ENCODE peak calls at places on chromosome 1, in nine cellular contexts. D is HL-60; C is IMR-90; E is AG10803; B is RWPE1; T is CD8-positive, alpha-beta T cell; Y is omental fat pad; L is glutamatergic neuron; A is cardiac muscle cell. H is an unnamed sample.

GRCh38 chr1:41333146-41333784 is 28.0 kb upstream of the FOXO6 start:
- DNase-seq in D (no peak), C (peak; percentile 68), E (peak; percentile 16), B (no peak), T (no peak), Y (no peak), L (no peak), A (no peak), H (no peak)

GRCh38 chr1:30189818-30190480 is 533.4 kb downstream of the MATN1 start:
- DNase-seq in D (no peak), C (no peak), E (no peak), B (no peak), T (no peak), Y (no peak), L (no peak), A (no peak), H (no peak)

GRCh38 chr1:92851729-92852128 is 19.9 kb downstream of the RPL5 start:
- DNase-seq in D (no peak), C (no peak), E (no peak), B (no peak), T (no peak), Y (no peak), L (no peak), A (no peak), H (no peak)

GRCh38 chr1:105632342-105633196 is 1423.9 kb upstream of the PRMT6 start:
- DNase-seq in D (no peak), C (no peak), E (no peak), B (no peak), T (no peak), Y (no peak), L (no peak), A (peak; percentile 57), H (no peak)

GRCh38 chr1:244918422-244919319 is 54.3 kb upstream of the HNRNPU start:
- DNase-seq in D (peak; percentile 61), C (peak; percentile 12), E (peak; percentile 4), B (no peak), T (peak; percentile 36), Y (no peak), L (peak; percentile 34), A (peak; percentile 41), H (peak; percentile 71)

GRCh38 chr1:42822833-42823392 is 5.7 kb upstream of the SVBP start:
- DNase-seq in D (no peak), C (peak; percentile 39), E (peak; percentile 75), B (no peak), T (no peak), Y (no peak), L (no peak), A (no peak), H (no peak)

GRCh38 chr1:39497570-39497969 is 6.1 kb downstream of the BMP8A start:
- DNase-seq in D (no peak), C (no peak), E (no peak), B (no peak), T (no peak), Y (no peak), L (no peak), A (no peak), H (no peak)

GRCh38 chr1:66623812-66624211 is 89.9 kb downstream of the SGIP1 start:
- DNase-seq in D (no peak), C (peak; percentile 76), E (peak; percentile 87), B (no peak), T (no peak), Y (no peak), L (no peak), A (no peak), H (no peak)

GRCh38 chr1:107748529-107748928 is 216.5 kb downstream of the VAV3 start:
- DNase-seq in D (no peak), C (peak; percentile 1), E (peak; percentile 48), B (peak; percentile 20), T (no peak), Y (no peak), L (no peak), A (peak; percentile 34), H (no peak)
- TF ChIP-seq CTCF in D (no peak), C (peak; percentile 15), E (peak; percentile 64), B (peak; percentile 33), T (no peak), Y (no peak), L (no peak), A (peak; percentile 24), H (peak; percentile 12)

GRCh38 chr1:46774297-46774696 is 24.5 kb upstream of the CYP4B1 start:
- DNase-seq in D (no peak), C (no peak), E (no peak), B (no peak), T (no peak), Y (no peak), L (no peak), A (no peak), H (no peak)

GRCh38 chr1:46768445-46768844 is 30.4 kb upstream of the CYP4B1 start:
- DNase-seq in D (no peak), C (no peak), E (no peak), B (no peak), T (no peak), Y (no peak), L (no peak), A (no peak), H (no peak)

GRCh38 chr1:46770541-46770940 is 28.3 kb upstream of the CYP4B1 start:
- DNase-seq in D (no peak), C (no peak), E (no peak), B (no peak), T (no peak), Y (no peak), L (no peak), A (no peak), H (no peak)

GRCh38 chr1:46769028-46769740 is 29.7 kb upstream of the CYP4B1 start:
- DNase-seq in D (no peak), C (no peak), E (no peak), B (no peak), T (no peak), Y (no peak), L (no peak), A (no peak), H (no peak)

DNA sequence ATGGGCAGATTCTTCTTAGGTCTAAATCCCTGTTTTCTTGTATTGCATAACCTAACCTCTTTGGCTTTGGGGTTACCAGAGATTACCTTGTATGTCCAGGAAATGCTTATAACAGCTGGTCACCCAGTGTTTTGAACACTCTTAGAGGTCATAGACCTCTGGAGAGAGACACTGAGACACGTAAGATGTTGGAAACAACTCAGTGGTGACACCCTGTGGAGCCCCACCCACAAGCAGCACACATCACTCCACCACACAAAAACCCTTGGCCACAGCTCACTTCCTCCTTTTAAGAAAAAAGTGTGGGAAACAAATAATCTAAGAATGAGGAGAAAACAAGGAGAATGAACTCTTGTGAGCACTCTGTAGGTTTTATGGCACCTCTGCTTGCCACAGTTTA is 26.3 kb upstream of the CYP4B1 start:
- DNase-seq in D (no peak), C (no peak), E (no peak), B (no peak), T (no peak), Y (no peak), L (no peak), A (no peak), H (no peak)
- TF ChIP-seq CTCF in D (no peak), C (no peak), E (no peak), B (no peak), T (no peak), Y (no peak), L (no peak), A (no peak), H (no peak)

GRCh38 chr1:116847175-116847574 is 62.5 kb upstream of the PTGFRN start:
- DNase-seq in D (no peak), C (no peak), E (no peak), B (no peak), T (no peak), Y (no peak), L (no peak), A (no peak), H (no peak)

GRCh38 chr1:116841569-116842364 is 67.9 kb upstream of the PTGFRN start:
- DNase-seq in D (no peak), C (no peak), E (no peak), B (no peak), T (no peak), Y (no peak), L (no peak), A (no peak), H (no peak)

GRCh38 chr1:116847688-116848531 is 61.8 kb upstream of the PTGFRN start:
- DNase-seq in D (no peak), C (peak; percentile 33), E (peak; percentile 82), B (no peak), T (no peak), Y (no peak), L (no peak), A (no peak), H (peak; percentile 41)

GRCh38 chr1:116844775-116845174 is 64.9 kb upstream of the PTGFRN start:
- DNase-seq in D (no peak), C (no peak), E (no peak), B (no peak), T (no peak), Y (no peak), L (no peak), A (no peak), H (no peak)

DNA sequence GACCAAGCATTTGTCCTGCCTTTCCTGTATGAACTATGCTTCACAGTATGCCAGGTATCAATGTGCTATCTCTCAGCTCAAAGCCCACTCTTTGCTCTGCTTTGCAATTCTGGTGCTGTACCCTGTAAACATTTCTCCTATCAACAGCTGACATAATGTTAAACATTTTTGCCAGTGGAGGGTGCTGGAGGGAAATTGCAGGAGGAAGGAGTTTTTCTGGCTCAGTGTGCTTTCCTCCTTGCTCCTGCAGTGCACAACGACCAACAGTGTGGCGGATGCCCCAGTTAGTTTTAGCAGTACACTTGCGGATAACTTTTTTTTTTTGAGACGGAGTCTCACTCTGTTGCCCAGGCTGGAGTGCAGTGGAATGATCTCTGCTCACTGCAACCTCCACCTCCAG is 67.1 kb upstream of the PTGFRN start:
- DNase-seq in D (no peak), C (no peak), E (peak; percentile 27), B (no peak), T (no peak), Y (no peak), L (no peak), A (peak; percentile 53), H (no peak)
- TF ChIP-seq CTCF in D (no peak), C (peak; percentile 28), E (peak; percentile 41), B (no peak), T (no peak), Y (no peak), L (no peak), A (peak; percentile 22), H (no peak)

GRCh38 chr1:48215222-48215621 is 7.3 kb upstream of the SLC5A9 start:
- DNase-seq in D (no peak), C (no peak), E (no peak), B (no peak), T (no peak), Y (no peak), L (no peak), A (no peak), H (no peak)

GRCh38 chr1:48214820-48215219 is 7.7 kb upstream of the SLC5A9 start:
- DNase-seq in D (no peak), C (no peak), E (no peak), B (no peak), T (no peak), Y (no peak), L (no peak), A (no peak), H (no peak)

GRCh38 chr1:48217861-48218260 is 4.7 kb upstream of the SLC5A9 start:
- DNase-seq in D (no peak), C (no peak), E (no peak), B (no peak), T (no peak), Y (no peak), L (no peak), A (no peak), H (no peak)

GRCh38 chr1:48216276-48216675 is 6.2 kb upstream of the SLC5A9 start:
- DNase-seq in D (no peak), C (no peak), E (no peak), B (no peak), T (no peak), Y (no peak), L (no peak), A (no peak), H (no peak)

DNA sequence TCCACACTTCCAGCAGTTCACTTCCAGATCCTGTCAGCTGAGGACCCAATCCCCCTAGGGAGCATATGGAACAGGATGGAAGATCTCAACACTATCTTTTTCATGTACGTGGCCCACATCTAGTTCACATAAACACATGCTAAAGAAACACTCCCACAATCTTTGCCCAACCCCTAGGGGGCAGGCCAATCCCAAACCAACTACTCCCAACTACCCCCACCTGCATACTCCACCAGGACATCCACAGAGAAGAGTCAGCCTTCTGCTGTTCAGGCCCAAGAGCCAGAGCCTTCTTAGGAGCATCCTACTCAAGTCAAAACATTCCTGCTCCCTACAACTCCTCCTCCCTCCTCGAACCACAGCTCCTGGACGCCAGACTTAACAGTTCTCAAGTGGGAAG is 5.6 kb upstream of the SLC5A9 start:
- DNase-seq in D (no peak), C (no peak), E (no peak), B (no peak), T (no peak), Y (no peak), L (no peak), A (no peak), H (no peak)
- TF ChIP-seq CTCF in D (no peak), C (no peak), E (no peak), B (no peak), T (no peak), Y (no peak), L (no peak), A (no peak), H (no peak)

H was measured in GM13976.